ENCODE peak calls at places on chromosomes 2 and 18, in seven cellular contexts. T is thoracic aorta, G is H7, O is mucosa of descending colon, X is esophagus squamous epithelium, A is SK-N-SH, F is IMR-90. E is an unnamed sample.

GRCh38 chr2:185970148-185970852 is 231.7 kb downstream of the FSIP2 start:
- DNase-seq in T (no peak), X (no peak), F (no peak), O (peak), A (no peak), G (no peak), E (no peak)

GRCh38 chr18:56593906-56594305 is 44.5 kb downstream of the TXNL1 start:
- DNase-seq in T (no peak), G (no peak), X (no peak), A (no peak), F (peak), O (no peak), E (no peak)

GRCh38 chr18:3209859-3210569 is 9.8 kb downstream of the MYOM1 start:
- DNase-seq in T (no peak), O (no peak), G (no peak), F (no peak), X (no peak), A (no peak), E (no peak)

GRCh38 chr2:39849982-39850526 is 71.0 kb upstream of the THUMPD2 start:
- DNase-seq in T (no peak), G (no peak), F (no peak), O (no peak), X (no peak), A (no peak), E (no peak)

GRCh38 chr2:101960903-101961286 is 30.9 kb upstream of the IL1R2 start:
- DNase-seq in G (no peak), A (no peak), T (no peak), F (no peak), O (no peak), X (no peak), E (peak)

GRCh38 chr2:31038385-31038784 is 99.9 kb downstream of the GALNT14 start:
- DNase-seq in X (no peak), G (peak), O (no peak), A (no peak), F (no peak), T (no peak), E (no peak)

GRCh38 chr2:201847483-201847882 is 41.1 kb downstream of the CDK15 start:
- DNase-seq in G (no peak), A (no peak), O (no peak), T (no peak), F (peak), X (no peak), E (no peak)

GRCh38 chr2:240448387-240449274 is 13.2 kb downstream of the GPC1 start:
- DNase-seq in G (no peak), A (no peak), O (no peak), X (no peak), F (no peak), T (no peak), E (no peak)

GRCh38 chr2:120873958-120874357 is 138.3 kb downstream of the GLI2 start:
- DNase-seq in G (no peak), O (no peak), X (no peak), T (no peak), A (no peak), F (no peak), E (no peak)

GRCh38 chr2:230877737-230878598 is 13.2 kb downstream of the ITM2C start:
- DNase-seq in F (no peak), A (no peak), X (no peak), O (peak), T (no peak), G (peak), E (no peak)

GRCh38 chr2:119431976-119432881 is 575 bp downstream of the TMEM37 start:
- DNase-seq in F (peak), O (no peak), T (no peak), A (no peak), X (no peak), G (peak), E (peak)

GRCh38 chr2:233037078-233037477 is 4.6 kb downstream of the NEU2 start:
- DNase-seq in X (no peak), A (no peak), F (peak), T (no peak), G (no peak), O (no peak), E (no peak)

GRCh38 chr2:74002515-74003391 is 18.0 kb downstream of the TET3 start:
- DNase-seq in X (no peak), T (no peak), G (peak), A (peak), O (peak), F (peak), E (peak)

GRCh38 chr18:74373428-74373827 is 57.8 kb downstream of the C18orf63 start:
- DNase-seq in A (no peak), T (no peak), F (no peak), O (no peak), G (no peak), X (no peak), E (no peak)

GRCh38 chr2:114001936-114002335 is 112.0 kb downstream of the ACTR3 start:
- DNase-seq in T (no peak), A (no peak), O (no peak), F (no peak), G (no peak), X (no peak), E (no peak)

GRCh38 chr18:76387608-76388007 is 107.4 kb downstream of the ZNF516 start:
- DNase-seq in A (no peak), F (no peak), X (no peak), G (no peak), O (no peak), T (no peak), E (no peak)

GRCh38 chr2:109511168-109511567 is 102.6 kb downstream of the SEPTIN10 start:
- DNase-seq in F (no peak), G (no peak), A (no peak), T (no peak), O (no peak), X (no peak), E (no peak)

GRCh38 chr2:61889212-61889956 is 928 bp upstream of the CCT4 start:
- DNase-seq in A (no peak), X (no peak), T (no peak), O (peak), F (no peak), G (peak), E (peak)
- H3K4me3 ChIP-seq in A (peak), X (peak), T (peak), O (no peak), F (no peak), G (peak), E (peak)

GRCh38 chr2:100409975-100410647 is 7.4 kb downstream of the CHST10 start:
- DNase-seq in T (no peak), X (no peak), O (no peak), G (peak), F (no peak), A (no peak), E (no peak)

GRCh38 chr2:100408941-100409340 is 8.5 kb downstream of the CHST10 start:
- DNase-seq in O (no peak), G (peak), T (no peak), A (no peak), F (no peak), X (no peak), E (no peak)

GRCh38 chr2:100407600-100407999 is 9.9 kb downstream of the CHST10 start:
- DNase-seq in T (no peak), A (no peak), G (no peak), O (no peak), X (no peak), F (no peak), E (no peak)

GRCh38 chr2:100408104-100408503 is 9.4 kb downstream of the CHST10 start:
- DNase-seq in G (peak), A (no peak), O (no peak), F (no peak), T (no peak), X (no peak), E (no peak)

GRCh38 chr2:100409461-100409860 is 8.0 kb downstream of the CHST10 start:
- DNase-seq in A (no peak), X (no peak), O (no peak), T (no peak), G (peak), F (no peak), E (no peak)
- H3K4me3 ChIP-seq in A (no peak), X (no peak), O (no peak), T (no peak), G (no peak), F (no peak), E (no peak)

GRCh38 chr2:60555066-60555793 is 1.8 kb upstream of the BCL11A start:
- DNase-seq in T (no peak), G (peak), A (peak), X (no peak), F (peak), O (peak), E (peak)
- H3K4me3 ChIP-seq in T (peak), G (peak), A (peak), X (peak), F (peak), O (peak), E (peak)

DNA sequence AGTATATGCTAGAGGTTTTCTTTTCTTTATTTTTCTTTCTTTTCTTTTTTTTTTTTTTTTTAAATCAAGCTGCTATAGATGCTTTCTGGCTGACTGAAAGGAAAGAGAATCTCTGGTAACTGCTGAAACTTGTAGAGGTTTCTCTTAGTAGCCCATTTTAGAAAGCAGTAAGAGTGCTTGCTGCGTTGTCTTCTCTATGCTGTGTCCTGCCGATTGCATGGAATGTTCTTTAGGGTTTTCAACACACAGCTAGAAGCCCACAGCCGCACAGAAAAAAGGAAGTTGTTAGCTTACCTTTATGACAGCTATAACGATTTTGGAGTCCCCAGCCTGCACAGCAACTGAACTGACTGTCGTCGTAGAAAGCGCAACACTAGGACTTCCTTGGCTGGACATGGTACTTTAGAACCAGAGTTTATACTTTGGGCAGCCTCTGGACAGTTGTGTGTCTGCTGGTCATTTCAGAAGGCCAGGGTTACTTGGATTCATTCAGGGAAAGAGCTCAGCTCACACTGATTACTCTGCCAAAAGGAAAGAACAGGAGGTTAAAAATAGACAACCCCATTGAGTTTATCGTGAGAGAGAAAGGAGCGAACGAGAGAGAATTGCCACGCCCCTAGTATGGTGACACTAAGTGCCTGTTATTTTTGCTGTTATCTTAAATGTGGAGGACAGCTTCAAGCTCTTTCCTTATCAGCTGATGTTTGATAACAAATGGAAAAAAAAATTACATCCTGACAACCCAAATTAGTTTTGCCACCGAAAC is at the start of gene CCDC141:
- DNase-seq in O (no peak), A (peak), F (no peak), T (no peak), X (no peak), G (no peak), E (no peak)
- H3K4me3 ChIP-seq in O (no peak), A (no peak), F (no peak), T (peak), X (peak), G (no peak), E (peak)

DNA sequence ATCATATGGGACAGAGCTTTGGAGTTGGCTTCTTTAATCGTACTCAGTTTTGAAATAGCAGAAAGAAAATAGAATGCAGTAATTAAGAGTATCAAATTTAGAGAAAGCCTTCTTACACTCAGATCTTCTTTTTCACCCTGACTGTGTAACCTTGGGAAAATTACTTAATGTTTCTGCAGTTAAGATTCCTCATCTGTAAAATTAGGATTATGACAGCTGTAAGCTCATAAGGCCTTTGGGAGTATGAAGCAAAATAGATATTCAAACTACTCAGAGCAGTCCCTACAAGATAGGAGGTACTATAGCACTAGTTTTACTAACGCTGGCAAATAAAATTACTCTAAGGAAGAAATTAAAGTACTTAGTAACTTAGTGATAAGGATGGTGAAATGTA is 5.6 kb downstream of the COL3A1 start:
- DNase-seq in T (no peak), G (no peak), O (no peak), X (no peak), A (no peak), F (no peak), E (no peak)
- H3K4me3 ChIP-seq in T (peak), G (no peak), O (no peak), X (peak), A (peak), F (peak), E (no peak)

DNA sequence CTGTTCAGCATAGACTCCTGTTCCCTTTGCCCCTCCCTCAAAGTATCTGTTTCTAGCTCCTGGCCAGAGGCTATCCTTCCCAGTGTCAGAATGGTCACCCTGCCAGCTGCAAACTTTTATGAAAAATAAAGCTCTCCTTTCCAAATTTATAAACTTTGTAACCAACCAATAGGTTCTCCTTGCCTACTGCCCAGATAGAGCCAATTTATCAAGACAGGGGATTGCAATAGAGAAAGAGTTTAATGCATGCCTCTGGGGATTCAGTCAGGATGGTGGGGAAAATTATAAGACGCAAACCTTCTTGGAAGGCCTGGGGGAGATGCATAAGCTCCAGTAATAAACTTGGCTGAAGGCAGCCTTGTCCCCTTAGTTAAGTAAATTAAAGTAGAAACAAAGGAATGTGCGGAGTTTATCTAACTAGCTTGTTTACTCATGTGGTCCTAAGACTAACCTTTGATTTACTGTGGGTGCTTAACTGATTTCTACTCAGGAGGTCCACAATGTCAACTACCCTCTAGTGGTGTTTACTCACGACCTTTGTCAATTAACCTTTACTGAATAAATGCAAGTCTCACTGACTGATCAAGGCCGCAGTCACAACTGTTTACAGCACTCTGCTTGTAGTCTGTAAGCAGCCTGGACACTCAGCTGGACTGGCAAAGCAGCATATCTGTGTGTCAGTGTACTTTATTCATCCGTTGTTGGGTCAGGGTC is 42.9 kb upstream of the PDK1 start:
- DNase-seq in F (no peak), X (no peak), G (no peak), T (no peak), A (no peak), O (no peak), E (no peak)
- H3K4me3 ChIP-seq in F (no peak), X (no peak), G (no peak), T (no peak), A (no peak), O (no peak), E (no peak)

GRCh38 chr2:176709541-176709951 is 440.3 kb downstream of the MTX2 start:
- DNase-seq in O (no peak), A (no peak), X (no peak), G (no peak), T (no peak), F (no peak), E (no peak)
- H3K4me3 ChIP-seq in O (no peak), A (no peak), X (no peak), G (no peak), T (no peak), F (no peak), E (no peak)